ENCODE peak calls at places on chromosomes 2 and 18, in seven cellular contexts. Z, L, P, D, E, G and X are unnamed samples.

GRCh38 chr2:29751390-29751789 is 170.0 kb downstream of the ALK start:
- DNase-seq in Z (no peak), L (no peak), P (no peak), D (no peak), E (no peak), G (no peak), X (peak)

GRCh38 chr2:42951263-42951938 is 159.0 kb upstream of the HAAO start:
- DNase-seq in Z (no peak), L (no peak), P (no peak), D (no peak), E (no peak), G (no peak), X (no peak)

GRCh38 chr18:76968073-76968472 is 145.7 kb downstream of the ZNF236 start:
- DNase-seq in Z (no peak), L (no peak), P (no peak), D (no peak), E (no peak), G (no peak), X (no peak)

GRCh38 chr2:151306621-151307020 is 17.2 kb upstream of the NMI start:
- DNase-seq in Z (no peak), L (no peak), P (peak), D (no peak), E (no peak), G (peak), X (no peak)

GRCh38 chr18:79962311-79962710 is 2.1 kb upstream of the HSBP1L1 start:
- DNase-seq in Z (no peak), L (no peak), P (peak), D (peak), E (no peak), G (peak), X (no peak)

GRCh38 chr2:180983468-180984388 is 3.3 kb downstream of the UBE2E3 start:
- DNase-seq in Z (peak), L (peak), P (peak), D (peak), E (no peak), G (peak), X (peak)

GRCh38 chr18:58697131-58697530 is 25.9 kb downstream of the MALT1 start:
- DNase-seq in Z (no peak), L (no peak), P (no peak), D (no peak), E (no peak), G (no peak), X (no peak)

GRCh38 chr2:210188755-210189154 is 17.5 kb upstream of the KANSL1L start:
- DNase-seq in Z (no peak), L (no peak), P (no peak), D (no peak), E (no peak), G (no peak), X (no peak)

GRCh38 chr2:211396815-211397214 is 840.4 kb downstream of the CPS1 start:
- DNase-seq in Z (no peak), L (no peak), P (no peak), D (no peak), E (no peak), G (no peak), X (no peak)

GRCh38 chr2:173205375-173205774 is 129.7 kb downstream of the MAP3K20 start:
- DNase-seq in Z (no peak), L (no peak), P (peak), D (no peak), E (no peak), G (peak), X (no peak)

GRCh38 chr2:199458017-199458805 is 472 bp upstream of the SATB2 start:
- DNase-seq in Z (peak), L (no peak), P (peak), D (peak), E (no peak), G (no peak), X (peak)

GRCh38 chr2:41510108-41510507 is 537.7 kb upstream of the PKDCC start:
- DNase-seq in Z (no peak), L (no peak), P (no peak), D (no peak), E (no peak), G (no peak), X (no peak)

GRCh38 chr18:32460046-32460785 is 10.5 kb downstream of the GAREM1 start:
- DNase-seq in Z (no peak), L (no peak), P (no peak), D (no peak), E (no peak), G (no peak), X (no peak)

DNA sequence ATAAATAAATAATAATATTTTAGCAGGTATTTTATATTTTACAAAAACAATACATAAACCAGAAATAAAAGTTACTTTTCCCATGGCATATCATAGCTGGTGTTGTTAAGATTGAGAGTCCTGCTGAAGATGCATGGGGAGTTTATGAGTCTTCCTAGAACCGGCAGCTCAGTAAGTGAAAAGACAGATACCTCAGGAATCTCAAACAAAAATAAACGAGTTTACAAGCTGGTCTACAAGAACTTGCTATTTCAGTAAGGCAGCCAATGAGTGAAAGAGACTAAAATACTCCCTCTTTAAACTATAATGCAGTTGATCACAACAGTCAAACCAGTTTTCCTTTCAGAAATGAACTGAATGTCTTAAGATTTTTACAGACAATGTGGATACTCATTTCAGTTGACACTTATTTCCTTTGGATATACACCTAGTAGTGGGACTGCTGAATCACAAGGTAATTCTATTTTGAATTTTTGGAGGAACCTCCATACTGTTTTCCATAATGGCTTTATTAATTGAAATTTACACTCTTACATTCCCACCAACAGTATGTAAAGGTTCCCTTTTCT is 8.9 kb downstream of the GAREM1 start:
- DNase-seq in Z (no peak), L (no peak), P (no peak), D (no peak), E (no peak), G (no peak), X (no peak)
- TF ChIP-seq CTCF in Z (no peak), L (no peak), P (no peak), D (peak), E (peak), G (no peak), X (no peak)

GRCh38 chr2:28227498-28227897 is 165.2 kb upstream of the FOSL2 start:
- DNase-seq in Z (no peak), L (no peak), P (no peak), D (no peak), E (no peak), G (no peak), X (no peak)

GRCh38 chr2:28231110-28231621 is 161.5 kb upstream of the FOSL2 start:
- DNase-seq in Z (no peak), L (no peak), P (peak), D (no peak), E (no peak), G (peak), X (no peak)

GRCh38 chr2:28226558-28226957 is 166.1 kb upstream of the FOSL2 start:
- DNase-seq in Z (no peak), L (no peak), P (no peak), D (no peak), E (no peak), G (no peak), X (no peak)

GRCh38 chr2:28225472-28225915 is 167.2 kb upstream of the FOSL2 start:
- DNase-seq in Z (no peak), L (no peak), P (no peak), D (no peak), E (no peak), G (peak), X (no peak)

GRCh38 chr2:28228419-28228995 is 164.2 kb upstream of the FOSL2 start:
- DNase-seq in Z (no peak), L (no peak), P (peak), D (no peak), E (no peak), G (no peak), X (no peak)
- TF ChIP-seq CTCF in Z (peak), L (no peak), P (peak), D (peak), E (no peak), G (no peak), X (no peak)

DNA sequence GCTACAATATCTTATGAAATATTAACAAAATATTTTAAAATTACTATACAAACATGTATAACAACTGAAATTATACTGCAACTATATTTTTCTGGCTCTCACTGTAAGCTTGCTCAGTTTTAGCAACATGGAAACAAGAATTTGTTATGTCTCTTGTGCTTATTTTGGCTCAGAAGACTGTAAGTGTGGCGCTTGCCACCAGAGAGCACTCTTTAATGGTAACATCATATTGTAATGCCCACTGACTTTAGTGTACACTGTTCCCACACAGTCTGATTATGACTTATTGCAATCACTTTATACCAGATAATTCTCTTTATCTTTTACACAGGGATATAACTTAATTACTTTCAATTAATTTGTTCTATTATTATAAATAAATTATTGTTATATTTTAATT is 1500.6 kb upstream of the TMEFF2 start:
- DNase-seq in Z (no peak), L (no peak), P (peak), D (peak), E (no peak), G (peak), X (peak)
- TF ChIP-seq CTCF in Z (peak), L (no peak), P (peak), D (peak), E (peak), G (peak), X (peak)

DNA sequence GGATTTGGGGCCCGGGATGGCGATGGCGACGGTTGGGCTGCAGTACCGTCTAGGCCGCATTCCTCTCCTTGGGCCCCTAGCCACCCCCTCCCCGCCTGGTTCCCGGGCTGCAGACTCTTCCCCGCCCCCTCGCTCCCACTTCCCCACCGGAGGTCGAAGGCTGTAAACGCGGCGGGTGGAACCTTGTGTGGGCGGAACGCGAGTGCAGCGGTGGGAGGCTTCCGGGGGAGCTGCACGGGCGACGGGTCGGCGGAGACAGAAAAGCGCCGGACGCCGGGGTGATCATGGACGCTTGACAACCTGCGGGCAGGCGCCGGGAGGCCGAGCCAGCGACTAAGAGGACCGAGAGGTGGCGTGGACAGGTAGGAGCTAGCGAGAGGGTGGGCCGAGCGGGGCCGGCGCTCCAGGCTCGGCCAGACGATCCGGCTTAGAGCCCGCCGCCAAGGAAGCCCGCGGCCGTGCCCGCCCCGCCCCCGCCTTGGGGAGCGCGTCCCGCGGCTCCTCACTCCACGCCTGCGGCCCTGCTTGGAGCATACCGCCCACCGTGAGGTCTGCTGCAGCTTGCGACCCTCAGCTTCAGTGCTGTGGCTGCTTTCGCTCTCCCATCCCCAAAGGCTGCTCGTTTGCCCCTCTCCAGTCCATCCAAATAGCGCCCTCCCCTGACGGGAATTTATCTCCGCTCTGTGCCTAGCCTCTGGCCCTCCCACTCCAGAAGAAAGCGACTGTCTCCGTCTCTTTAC is at the start of gene COPS7B:
- DNase-seq in Z (peak), L (peak), P (peak), D (peak), E (peak), G (peak), X (peak)
- TF ChIP-seq CTCF in Z (peak), L (no peak), P (peak), D (peak), E (peak), G (peak), X (peak)

DNA sequence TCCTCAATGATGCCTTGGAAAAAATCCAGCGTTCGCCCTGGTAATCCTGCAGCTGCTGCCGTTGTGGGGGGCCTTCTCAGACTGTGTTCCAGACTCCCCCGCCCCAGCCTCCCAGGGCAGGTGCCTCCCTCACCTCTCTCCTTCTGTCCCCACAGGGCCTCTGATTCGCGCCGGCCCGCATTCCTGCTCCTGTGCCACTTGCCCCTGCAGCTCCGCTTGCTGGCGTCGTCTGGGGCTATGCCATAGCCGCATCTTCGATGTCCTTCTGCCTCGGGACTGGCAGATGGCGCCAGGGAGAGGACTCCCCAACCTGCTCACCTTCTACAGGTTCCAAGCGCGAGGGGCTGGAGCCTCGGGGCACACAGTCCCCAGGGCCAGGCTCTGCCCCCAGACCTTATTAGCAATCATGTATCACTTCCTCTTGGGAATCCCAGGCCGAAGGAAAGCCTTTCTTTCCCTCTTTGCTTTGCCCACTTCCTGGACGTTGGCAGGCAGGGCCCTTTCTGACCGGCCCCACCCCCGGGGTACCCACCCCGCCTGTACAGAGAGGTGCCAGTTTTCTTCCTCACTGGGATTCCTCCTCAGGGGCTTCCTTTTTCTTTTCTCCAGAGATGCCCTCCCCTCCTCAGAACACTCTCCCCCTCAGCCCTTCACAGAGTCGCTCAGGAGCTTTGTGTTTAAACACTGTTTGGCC is 4.4 kb downstream of the SPATA3 start:
- DNase-seq in Z (peak), L (peak), P (no peak), D (no peak), E (no peak), G (no peak), X (no peak)
- TF ChIP-seq CTCF in Z (peak), L (no peak), P (no peak), D (no peak), E (peak), G (no peak), X (no peak)

GRCh38 chr2:177329035-177329434 is 63.5 kb upstream of the AGPS start:
- DNase-seq in Z (no peak), L (no peak), P (no peak), D (no peak), E (no peak), G (no peak), X (no peak)

GRCh38 chr2:177331446-177331997 is 61.1 kb upstream of the AGPS start:
- DNase-seq in Z (no peak), L (no peak), P (no peak), D (no peak), E (no peak), G (no peak), X (no peak)

GRCh38 chr2:177332992-177333388 is 59.6 kb upstream of the AGPS start:
- DNase-seq in Z (no peak), L (no peak), P (no peak), D (no peak), E (no peak), G (no peak), X (no peak)

GRCh38 chr2:177334940-177335543 is 57.5 kb upstream of the AGPS start:
- DNase-seq in Z (peak), L (peak), P (peak), D (peak), E (no peak), G (peak), X (peak)

GRCh38 chr2:177332041-177332991 is 60.3 kb upstream of the AGPS start:
- DNase-seq in Z (peak), L (peak), P (peak), D (peak), E (peak), G (peak), X (peak)
- TF ChIP-seq CTCF in Z (peak), L (no peak), P (peak), D (peak), E (peak), G (peak), X (peak)

DNA sequence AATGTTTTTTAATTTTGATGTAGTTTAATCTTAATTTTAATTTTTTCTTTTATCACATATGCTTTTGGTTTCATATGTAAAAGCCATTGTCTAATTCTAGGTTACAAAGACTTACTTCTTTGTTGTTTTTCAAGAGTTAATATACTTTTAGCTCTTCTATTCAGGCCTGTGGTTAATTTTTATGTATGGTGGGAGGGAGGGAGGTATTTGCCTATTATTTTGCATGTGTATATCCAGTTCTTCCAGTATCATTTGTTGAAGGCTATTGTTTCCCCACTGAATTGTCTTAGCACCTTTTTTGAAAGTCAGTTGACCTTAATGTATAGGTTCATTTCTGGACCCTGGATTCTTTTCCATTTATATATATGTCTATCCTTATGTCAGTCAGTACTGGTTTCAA is 23.4 kb downstream of the USP14 start:
- DNase-seq in Z (no peak), L (no peak), P (no peak), D (no peak), E (no peak), G (no peak), X (no peak)
- TF ChIP-seq CTCF in Z (no peak), L (no peak), P (no peak), D (no peak), E (no peak), G (no peak), X (no peak)